ENCODE peak calls at places on chromosomes 16 and 17, in five cellular contexts. One of them, this sample, is unnamed.
A peak's percentile ranks its signal among the peaks of the same experiment; 100 is the strongest.

GRCh38 chr17:74632196-74632540 is 8.6 kb upstream of the CD300E start:
- DNase-seq in stomach: no peak
- DNase-seq in upper lobe of left lung: no peak
- DNase-seq in A549: no peak
- DNase-seq in right cardiac atrium: no peak
- DNase-seq in this sample: no peak

GRCh38 chr17:57810740-57811632 is 38.9 kb downstream of the MRPS23 start:
- DNase-seq in stomach: no peak
- DNase-seq in upper lobe of left lung: peak; percentile 73
- DNase-seq in A549: no peak
- DNase-seq in right cardiac atrium: peak; percentile 38
- DNase-seq in this sample: no peak

GRCh38 chr17:27430882-27431491 is 25.3 kb upstream of the KSR1 start:
- DNase-seq in stomach: peak; percentile 31
- DNase-seq in upper lobe of left lung: peak; percentile 37
- DNase-seq in A549: peak; percentile 67
- DNase-seq in right cardiac atrium: no peak
- DNase-seq in this sample: no peak

GRCh38 chr16:72409428-72409827 is 237.5 kb upstream of the PMFBP1 start:
- DNase-seq in stomach: no peak
- DNase-seq in upper lobe of left lung: no peak
- DNase-seq in A549: no peak
- DNase-seq in right cardiac atrium: no peak
- DNase-seq in this sample: no peak

GRCh38 chr16:3998793-3999478 is 117.3 kb downstream of the ADCY9 start:
- DNase-seq in stomach: no peak
- DNase-seq in upper lobe of left lung: no peak
- DNase-seq in A549: peak; percentile 51
- DNase-seq in right cardiac atrium: peak; percentile 47
- DNase-seq in this sample: no peak

GRCh38 chr17:30372755-30373154 is 6.0 kb upstream of the CPD start:
- DNase-seq in stomach: no peak
- DNase-seq in upper lobe of left lung: no peak
- DNase-seq in A549: peak; percentile 64
- DNase-seq in right cardiac atrium: no peak
- DNase-seq in this sample: no peak

GRCh38 chr17:57355090-57355859 is 99.0 kb downstream of the MSI2 start:
- DNase-seq in stomach: peak; percentile 23
- DNase-seq in upper lobe of left lung: no peak
- DNase-seq in A549: no peak
- DNase-seq in right cardiac atrium: no peak
- DNase-seq in this sample: no peak

GRCh38 chr17:66667491-66668030 is 167.4 kb upstream of the CACNG5 start:
- DNase-seq in stomach: no peak
- DNase-seq in upper lobe of left lung: no peak
- DNase-seq in A549: no peak
- DNase-seq in right cardiac atrium: no peak
- DNase-seq in this sample: no peak

GRCh38 chr16:678858-679807 is 1.1 kb upstream of the STUB1 start:
- DNase-seq in stomach: peak; percentile 76
- DNase-seq in upper lobe of left lung: peak; percentile 91
- DNase-seq in A549: peak; percentile 67
- DNase-seq in right cardiac atrium: peak; percentile 82
- DNase-seq in this sample: peak; percentile 66

GRCh38 chr16:79362312-79362970 is 238.1 kb downstream of the MAF start:
- DNase-seq in stomach: no peak
- DNase-seq in upper lobe of left lung: no peak
- DNase-seq in A549: no peak
- DNase-seq in right cardiac atrium: no peak
- DNase-seq in this sample: no peak

GRCh38 chr16:22388101-22388644 is 13.8 kb upstream of the CDR2 start:
- DNase-seq in stomach: no peak
- DNase-seq in upper lobe of left lung: no peak
- DNase-seq in A549: no peak
- DNase-seq in right cardiac atrium: no peak
- DNase-seq in this sample: no peak

GRCh38 chr16:84406006-84406963 is 37.9 kb downstream of the ATP2C2 start:
- DNase-seq in stomach: no peak
- DNase-seq in upper lobe of left lung: no peak
- DNase-seq in A549: no peak
- DNase-seq in right cardiac atrium: no peak
- DNase-seq in this sample: no peak

GRCh38 chr16:78584213-78584860 is 484.9 kb downstream of the WWOX start:
- DNase-seq in stomach: no peak
- DNase-seq in upper lobe of left lung: no peak
- DNase-seq in A549: no peak
- DNase-seq in right cardiac atrium: no peak
- DNase-seq in this sample: no peak

GRCh38 chr17:41456206-41456605 is 11.0 kb downstream of the KRT32 start:
- DNase-seq in stomach: no peak
- DNase-seq in upper lobe of left lung: no peak
- DNase-seq in A549: peak; percentile 25
- DNase-seq in right cardiac atrium: no peak
- DNase-seq in this sample: no peak

GRCh38 chr16:50354629-50355456 is 13.9 kb downstream of the BRD7 start:
- DNase-seq in stomach: no peak
- DNase-seq in upper lobe of left lung: no peak
- DNase-seq in A549: no peak
- DNase-seq in right cardiac atrium: no peak
- DNase-seq in this sample: no peak

GRCh38 chr17:4980644-4981216 is 6.7 kb downstream of the CAMTA2 start:
- DNase-seq in stomach: no peak
- DNase-seq in upper lobe of left lung: no peak
- DNase-seq in A549: peak; percentile 65
- DNase-seq in right cardiac atrium: no peak
- DNase-seq in this sample: no peak

GRCh38 chr17:1714980-1715802 is 5.0 kb upstream of the TLCD2 start:
- DNase-seq in stomach: peak; percentile 84
- DNase-seq in upper lobe of left lung: peak; percentile 91
- DNase-seq in A549: peak; percentile 90
- DNase-seq in right cardiac atrium: peak; percentile 96
- DNase-seq in this sample: peak; percentile 96

GRCh38 chr16:66661210-66661560 is 35.4 kb downstream of the CMTM4 start:
- DNase-seq in stomach: no peak
- DNase-seq in upper lobe of left lung: no peak
- DNase-seq in A549: no peak
- DNase-seq in right cardiac atrium: no peak
- DNase-seq in this sample: no peak

GRCh38 chr16:52547001-52547833 is at the start of gene TOX3:
- DNase-seq in stomach: peak; percentile 78
- DNase-seq in upper lobe of left lung: peak; percentile 85
- DNase-seq in A549: no peak
- DNase-seq in right cardiac atrium: no peak
- DNase-seq in this sample: no peak

GRCh38 chr17:42414782-42415409 is 8.2 kb downstream of the CAVIN1 start:
- DNase-seq in stomach: no peak
- DNase-seq in upper lobe of left lung: no peak
- DNase-seq in A549: no peak
- DNase-seq in right cardiac atrium: no peak
- DNase-seq in this sample: no peak

GRCh38 chr16:85036398-85037049 is 8.9 kb downstream of the KIAA0513 start:
- DNase-seq in stomach: no peak
- DNase-seq in upper lobe of left lung: no peak
- DNase-seq in A549: no peak
- DNase-seq in right cardiac atrium: no peak
- DNase-seq in this sample: no peak

GRCh38 chr17:50220811-50221210 is 19.4 kb upstream of the COL1A1 start:
- DNase-seq in stomach: no peak
- DNase-seq in upper lobe of left lung: peak; percentile 81
- DNase-seq in A549: no peak
- DNase-seq in right cardiac atrium: no peak
- DNase-seq in this sample: no peak

GRCh38 chr17:78045316-78045715 is 83.2 kb downstream of the TMC6 start:
- DNase-seq in stomach: no peak
- DNase-seq in upper lobe of left lung: no peak
- DNase-seq in A549: no peak
- DNase-seq in right cardiac atrium: no peak
- DNase-seq in this sample: no peak

GRCh38 chr16:14042706-14043105 is 28.4 kb upstream of the MRTFB start:
- DNase-seq in stomach: no peak
- DNase-seq in upper lobe of left lung: no peak
- DNase-seq in A549: no peak
- DNase-seq in right cardiac atrium: peak; percentile 23
- DNase-seq in this sample: no peak

GRCh38 chr17:42249681-42250446 is 26.3 kb downstream of the STAT5B start:
- DNase-seq in stomach: no peak
- DNase-seq in upper lobe of left lung: no peak
- DNase-seq in A549: no peak
- DNase-seq in right cardiac atrium: no peak
- DNase-seq in this sample: no peak

GRCh38 chr16:4675864-4676786 is 17.2 kb upstream of the NUDT16L1 start:
- DNase-seq in stomach: no peak
- DNase-seq in upper lobe of left lung: peak; percentile 78
- DNase-seq in A549: no peak
- DNase-seq in right cardiac atrium: no peak
- DNase-seq in this sample: no peak

GRCh38 chr16:72561-73537 is at the start of gene RHBDF1:
- DNase-seq in stomach: peak; percentile 69
- DNase-seq in upper lobe of left lung: peak; percentile 93
- DNase-seq in A549: peak; percentile 47
- DNase-seq in right cardiac atrium: peak; percentile 74
- DNase-seq in this sample: no peak

DNA sequence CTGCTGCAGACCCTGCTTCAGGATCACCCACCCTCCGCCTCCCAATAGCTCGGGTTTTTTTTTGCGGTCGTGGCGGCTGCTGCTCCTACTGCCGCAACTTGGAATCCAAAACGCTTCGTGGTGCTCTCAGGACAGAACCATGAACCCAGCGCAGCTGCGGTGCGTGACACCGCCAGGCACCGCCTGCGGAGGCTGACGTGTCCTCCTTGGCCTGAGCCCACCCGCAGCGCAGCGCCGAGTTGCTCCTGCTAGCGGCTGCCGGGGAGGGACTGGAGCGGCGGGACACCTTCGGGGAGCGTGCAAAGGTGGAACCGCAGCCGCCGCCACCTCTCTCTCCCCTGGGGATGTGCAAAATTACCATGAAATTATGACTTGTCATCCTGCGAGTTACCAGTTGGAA is 1893.0 kb downstream of the TP53TG3F start:
- DNase-seq in stomach: no peak
- DNase-seq in upper lobe of left lung: peak; percentile 73
- DNase-seq in A549: no peak
- DNase-seq in right cardiac atrium: no peak
- DNase-seq in this sample: no peak
- H3K9me3 ChIP-seq in stomach: peaks cover 15% of the 10 kb centered on the region
- H3K9me3 ChIP-seq in upper lobe of left lung: peaks cover 3% of the 10 kb centered on the region
- H3K9me3 ChIP-seq in A549: peaks cover 4% of the 10 kb centered on the region
- H3K9me3 ChIP-seq in right cardiac atrium: no peaks in the 10 kb centered on the region
- H3K9me3 ChIP-seq in this sample: no peaks in the 10 kb centered on the region

DNA sequence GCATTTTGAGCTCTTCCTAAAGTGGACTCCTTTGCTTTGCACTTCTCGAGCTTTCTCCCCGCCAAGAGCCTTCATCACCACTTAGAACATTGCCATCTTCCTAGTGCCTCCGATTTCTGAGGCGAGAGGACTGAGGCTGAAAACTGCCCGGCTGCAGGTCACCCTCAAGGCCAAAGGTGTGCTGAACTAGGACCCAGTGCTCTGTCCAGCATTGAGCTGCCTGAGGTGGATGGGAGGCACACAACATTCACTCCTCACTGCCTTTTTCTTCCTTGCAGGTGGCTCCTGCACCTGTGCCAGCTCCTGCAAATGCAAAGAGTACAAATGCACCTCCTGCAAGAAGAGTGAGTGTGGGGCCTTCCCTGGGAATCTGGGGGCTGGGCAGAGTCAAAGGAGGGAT is 5.4 kb downstream of the MT1A start:
- DNase-seq in stomach: no peak
- DNase-seq in upper lobe of left lung: no peak
- DNase-seq in A549: no peak
- DNase-seq in right cardiac atrium: no peak
- DNase-seq in this sample: no peak
- H3K4me3 ChIP-seq in stomach: peak overlapping the region; percentile 33
- H3K4me3 ChIP-seq in upper lobe of left lung: no peak overlapping the region
- H3K4me3 ChIP-seq in A549: peak overlapping the region; percentile 38
- H3K4me3 ChIP-seq in right cardiac atrium: no peak overlapping the region
- H3K4me3 ChIP-seq in this sample: peak overlapping the region; percentile 35

DNA sequence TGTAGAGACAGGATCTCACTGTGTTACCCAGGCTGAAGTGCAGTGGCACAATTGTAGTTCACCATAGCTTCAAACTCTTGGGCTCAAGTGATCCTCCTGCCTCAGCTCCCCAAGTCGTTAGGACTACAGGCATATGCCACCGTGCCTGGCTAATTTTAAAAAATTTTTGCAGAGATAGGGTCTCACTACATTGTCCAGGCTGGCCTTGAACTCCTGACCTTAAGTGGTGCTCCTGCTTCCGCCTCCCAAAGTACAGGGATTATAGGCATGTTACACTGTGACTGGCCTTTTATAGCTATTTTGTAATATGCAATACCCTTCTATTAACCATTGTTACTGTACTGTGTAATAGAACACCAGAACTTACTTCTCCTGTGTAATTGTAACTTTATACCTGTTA is 139.3 kb upstream of the ZNF267 start:
- DNase-seq in stomach: no peak
- DNase-seq in upper lobe of left lung: no peak
- DNase-seq in A549: no peak
- DNase-seq in right cardiac atrium: no peak
- DNase-seq in this sample: no peak
- H3K9me3 ChIP-seq in stomach: peaks cover 25% of the 10 kb centered on the region
- H3K9me3 ChIP-seq in upper lobe of left lung: peaks cover 61% of the 10 kb centered on the region
- H3K9me3 ChIP-seq in A549: peaks cover 56% of the 10 kb centered on the region
- H3K9me3 ChIP-seq in right cardiac atrium: no peaks in the 10 kb centered on the region
- H3K9me3 ChIP-seq in this sample: no peaks in the 10 kb centered on the region

GRCh38 chr16:18784917-18785623 is 5.1 kb downstream of the RPS15A start:
- DNase-seq in stomach: no peak
- DNase-seq in upper lobe of left lung: no peak
- DNase-seq in A549: no peak
- DNase-seq in right cardiac atrium: no peak
- DNase-seq in this sample: no peak
- H3K4me3 ChIP-seq in stomach: peak overlapping the region; percentile 2
- H3K4me3 ChIP-seq in upper lobe of left lung: no peak overlapping the region
- H3K4me3 ChIP-seq in A549: no peak overlapping the region
- H3K4me3 ChIP-seq in right cardiac atrium: no peak overlapping the region
- H3K4me3 ChIP-seq in this sample: peak overlapping the region; percentile 2

GRCh38 chr16:23577493-23577892 is 18.6 kb downstream of the NDUFAB1 start:
- DNase-seq in stomach: no peak
- DNase-seq in upper lobe of left lung: no peak
- DNase-seq in A549: no peak
- DNase-seq in right cardiac atrium: no peak
- DNase-seq in this sample: no peak

GRCh38 chr16:23579371-23579770 is 16.7 kb downstream of the NDUFAB1 start:
- DNase-seq in stomach: no peak
- DNase-seq in upper lobe of left lung: no peak
- DNase-seq in A549: no peak
- DNase-seq in right cardiac atrium: no peak
- DNase-seq in this sample: no peak

GRCh38 chr16:23580391-23580790 is 15.7 kb downstream of the NDUFAB1 start:
- DNase-seq in stomach: no peak
- DNase-seq in upper lobe of left lung: no peak
- DNase-seq in A549: no peak
- DNase-seq in right cardiac atrium: no peak
- DNase-seq in this sample: no peak

GRCh38 chr16:23575834-23576233 is 18.3 kb downstream of the UBFD1 start:
- DNase-seq in stomach: no peak
- DNase-seq in upper lobe of left lung: no peak
- DNase-seq in A549: no peak
- DNase-seq in right cardiac atrium: no peak
- DNase-seq in this sample: no peak

GRCh38 chr16:23578096-23578830 is 17.9 kb downstream of the NDUFAB1 start:
- DNase-seq in stomach: no peak
- DNase-seq in upper lobe of left lung: no peak
- DNase-seq in A549: no peak
- DNase-seq in right cardiac atrium: no peak
- DNase-seq in this sample: no peak
- H3K9me3 ChIP-seq in stomach: no peaks in the 10 kb centered on the region
- H3K9me3 ChIP-seq in upper lobe of left lung: no peaks in the 10 kb centered on the region
- H3K9me3 ChIP-seq in A549: no peaks in the 10 kb centered on the region
- H3K9me3 ChIP-seq in right cardiac atrium: no peaks in the 10 kb centered on the region
- H3K9me3 ChIP-seq in this sample: no peaks in the 10 kb centered on the region